ENCODE peak calls at places on chromosomes 1 and 21, in four cellular contexts. E is B cell, O is foreskin melanocyte, K is foreskin fibroblast. Y is an unnamed sample.

GRCh38 chr1:239811211-239811902 is 280.3 kb upstream of the FMN2 start:
- DNase-seq in E (no peak), O (no peak), K (no peak), Y (no peak)

GRCh38 chr1:112594208-112594876 is 24.6 kb downstream of the ST7L start:
- DNase-seq in E (no peak), O (no peak), K (no peak), Y (no peak)

GRCh38 chr1:36160949-36161485 is 5.1 kb downstream of the MAP7D1 start:
- DNase-seq in E (no peak), O (peak), K (peak), Y (peak)

GRCh38 chr1:37258068-37258467 is 216.3 kb upstream of the ZC3H12A start:
- DNase-seq in E (no peak), O (no peak), K (no peak), Y (no peak)

GRCh38 chr1:197222780-197223179 is 45.3 kb upstream of the CRB1 start:
- DNase-seq in E (no peak), O (no peak), K (no peak), Y (no peak)

GRCh38 chr1:23124259-23125026 is 44.2 kb downstream of the LUZP1 start:
- DNase-seq in E (no peak), O (no peak), K (no peak), Y (no peak)

GRCh38 chr1:111275079-111275478 is 15.6 kb upstream of the CHIA start:
- DNase-seq in E (no peak), O (peak), K (peak), Y (peak)

GRCh38 chr1:64923294-64923718 is 43.0 kb downstream of the JAK1 start:
- DNase-seq in E (no peak), O (no peak), K (no peak), Y (no peak)

GRCh38 chr1:59146651-59147358 is 150.1 kb upstream of the FGGY start:
- DNase-seq in E (peak), O (no peak), K (peak), Y (peak)

GRCh38 chr1:192571706-192572105 is 3.9 kb upstream of the RGS1 start:
- DNase-seq in E (no peak), O (no peak), K (no peak), Y (no peak)

GRCh38 chr1:169484107-169484506 is 1.6 kb downstream of the SLC19A2 start:
- DNase-seq in E (no peak), O (no peak), K (peak), Y (no peak)

GRCh38 chr1:182198006-182198605 is 136.6 kb upstream of the ZNF648 start:
- DNase-seq in E (no peak), O (no peak), K (peak), Y (no peak)

GRCh38 chr1:54052470-54052933 is 502 bp downstream of the TMEM59 start:
- DNase-seq in E (peak), O (no peak), K (peak), Y (no peak)

GRCh38 chr21:46124926-46125845 is 27.3 kb downstream of the COL6A2 start:
- DNase-seq in E (peak), O (no peak), K (no peak), Y (no peak)